ENCODE peak calls at places on chromosomes 13 and 19, in ten cellular contexts. D is naive thymus-derived CD4-positive, alpha-beta T cell; V is dorsolateral prefrontal cortex; X is heart right ventricle; B is right lobe of liver; O is pancreas; Z is mucosa of descending colon; U is testis; N is kidney; T is bronchial epithelial cell. M is an unnamed sample.

GRCh38 chr19:42150353-42150752 is 18.1 kb upstream of the POU2F2 start:
- DNase-seq in O (peak), V (no peak), T (no peak), B (no peak), D (no peak), X (no peak), Z (no peak), U (no peak), N (no peak), M (no peak)

GRCh38 chr13:73656863-73657262 is 477.3 kb downstream of the KLF12 start:
- DNase-seq in D (no peak), U (no peak), T (peak), O (no peak), V (no peak), B (no peak), X (no peak), N (no peak), Z (no peak), M (no peak)

GRCh38 chr19:49447485-49448431 is 3.9 kb downstream of the PIH1D1 start:
- DNase-seq in T (no peak), X (peak), V (no peak), Z (peak), N (no peak), D (no peak), O (peak), U (peak), B (no peak), M (no peak)

GRCh38 chr13:106314417-106314816 is 221.0 kb downstream of the EFNB2 start:
- DNase-seq in Z (no peak), V (no peak), O (no peak), U (no peak), T (no peak), D (no peak), B (no peak), X (no peak), N (no peak), M (no peak)

GRCh38 chr19:49988433-49988832 is 27.5 kb upstream of the SIGLEC11 start:
- DNase-seq in U (no peak), Z (no peak), O (peak), B (no peak), X (no peak), N (no peak), D (no peak), T (peak), V (no peak), M (peak)

GRCh38 chr13:78326608-78327007 is 276.7 kb downstream of the POU4F1 start:
- DNase-seq in T (peak), Z (no peak), O (no peak), D (no peak), N (no peak), V (no peak), X (no peak), U (no peak), B (no peak), M (no peak)

GRCh38 chr13:40191186-40191980 is 475.1 kb downstream of the FOXO1 start:
- DNase-seq in X (no peak), U (no peak), Z (no peak), D (no peak), T (no peak), O (no peak), N (no peak), V (no peak), B (no peak), M (peak)

GRCh38 chr13:32585625-32586021 is 629 bp upstream of the PDS5B start:
- DNase-seq in Z (peak), O (no peak), X (no peak), D (peak), V (peak), B (peak), N (no peak), U (no peak), T (no peak), M (no peak)

GRCh38 chr13:46403851-46404731 is 17.0 kb upstream of the RUBCNL start:
- DNase-seq in T (no peak), O (no peak), B (no peak), N (no peak), X (no peak), Z (no peak), U (no peak), V (no peak), D (no peak), M (no peak)

GRCh38 chr19:50486823-50487515 is 10.3 kb upstream of the GARIN5A start:
- DNase-seq in V (no peak), O (no peak), Z (no peak), D (no peak), X (no peak), N (peak), T (peak), U (peak), B (no peak), M (peak)

GRCh38 chr13:45393941-45394570 is 24.1 kb downstream of the SLC25A30 start:
- DNase-seq in B (no peak), U (peak), X (no peak), O (no peak), D (no peak), T (peak), V (peak), N (no peak), Z (no peak), M (peak)

GRCh38 chr19:38942471-38943181 is 11.9 kb downstream of the MRPS12 start:
- DNase-seq in N (peak), B (peak), V (no peak), X (no peak), T (no peak), U (no peak), D (no peak), Z (no peak), O (no peak), M (no peak)

GRCh38 chr13:43661321-43661720 is 125.5 kb downstream of the ENOX1 start:
- DNase-seq in T (no peak), N (no peak), O (no peak), U (no peak), B (no peak), V (no peak), Z (no peak), D (no peak), X (no peak), M (no peak)

GRCh38 chr19:6475321-6476108 is 6.1 kb downstream of the DENND1C start:
- DNase-seq in N (no peak), U (no peak), T (no peak), O (peak), B (no peak), X (no peak), Z (peak), V (no peak), D (no peak), M (no peak)

GRCh38 chr13:113029487-113030258 is 60.7 kb downstream of the MCF2L start:
- DNase-seq in O (peak), X (peak), Z (peak), U (peak), B (peak), D (peak), N (peak), T (no peak), V (peak), M (peak)

GRCh38 chr19:46297700-46298476 is 1.0 kb downstream of the HIF3A start:
- DNase-seq in B (no peak), N (peak), D (no peak), V (peak), O (peak), Z (peak), T (no peak), U (peak), X (peak), M (peak)
- H3K4me3 ChIP-seq in B (no peak), N (peak), D (no peak), V (peak), O (no peak), Z (no peak), T (no peak), U (peak), X (peak), M (peak)

GRCh38 chr19:35743640-35744306 is 1.4 kb downstream of the U2AF1L4 start:
- DNase-seq in N (peak), B (no peak), Z (no peak), D (no peak), X (no peak), V (no peak), U (no peak), O (no peak), T (no peak), M (no peak)
- H3K4me3 ChIP-seq in N (no peak), B (no peak), Z (no peak), D (peak), X (peak), V (no peak), U (no peak), O (no peak), T (no peak), M (no peak)

GRCh38 chr19:4405977-4406376 is 3.5 kb downstream of the CHAF1A start:
- DNase-seq in Z (no peak), N (no peak), U (no peak), T (no peak), B (no peak), X (no peak), O (no peak), V (no peak), D (no peak), M (no peak)

GRCh38 chr19:4403005-4403761 is 743 bp downstream of the CHAF1A start:
- DNase-seq in Z (no peak), X (no peak), O (peak), T (no peak), D (no peak), B (no peak), N (no peak), U (no peak), V (no peak), M (no peak)

GRCh38 chr19:4402171-4403004 is at the start of gene CHAF1A:
- DNase-seq in O (peak), X (peak), T (peak), U (peak), Z (peak), N (peak), B (peak), D (peak), V (peak), M (peak)

GRCh38 chr19:4409123-4409933 is 6.9 kb downstream of the CHAF1A start:
- DNase-seq in U (no peak), Z (no peak), V (no peak), O (no peak), B (no peak), T (no peak), N (no peak), D (no peak), X (no peak), M (no peak)

DNA sequence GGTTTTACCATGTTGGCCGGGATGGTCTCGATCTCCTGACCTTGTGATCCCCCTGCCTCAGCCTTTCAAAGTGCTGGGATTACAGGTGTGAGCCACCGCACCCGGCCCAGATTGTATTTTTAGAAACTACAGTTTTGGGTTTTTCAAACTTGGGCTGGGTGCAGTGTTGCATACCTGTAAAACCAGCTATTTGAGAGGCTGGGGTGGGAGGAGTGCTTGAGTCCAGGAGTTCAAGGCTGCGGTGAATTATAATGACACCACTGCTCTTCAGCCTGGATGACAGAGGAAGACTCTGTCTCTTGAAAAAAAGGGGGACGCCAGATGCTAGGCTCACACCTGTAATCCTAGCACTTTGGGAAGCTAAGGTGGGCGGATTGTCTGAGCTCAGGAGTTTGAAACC is 4.2 kb downstream of the CHAF1A start:
- DNase-seq in B (no peak), O (no peak), V (no peak), X (no peak), N (no peak), D (no peak), T (no peak), U (no peak), Z (no peak), M (no peak)
- H3K4me3 ChIP-seq in B (no peak), O (no peak), V (no peak), X (no peak), N (no peak), D (no peak), T (no peak), U (no peak), Z (no peak), M (no peak)

GRCh38 chr13:24254151-24254810 is 55.1 kb upstream of the C1QTNF9 start:
- DNase-seq in U (no peak), Z (no peak), T (no peak), V (no peak), X (no peak), N (no peak), B (no peak), D (peak), O (no peak), M (peak)
- H3K4me3 ChIP-seq in U (no peak), Z (no peak), T (no peak), V (no peak), X (no peak), N (no peak), B (no peak), D (peak), O (no peak), M (no peak)

DNA sequence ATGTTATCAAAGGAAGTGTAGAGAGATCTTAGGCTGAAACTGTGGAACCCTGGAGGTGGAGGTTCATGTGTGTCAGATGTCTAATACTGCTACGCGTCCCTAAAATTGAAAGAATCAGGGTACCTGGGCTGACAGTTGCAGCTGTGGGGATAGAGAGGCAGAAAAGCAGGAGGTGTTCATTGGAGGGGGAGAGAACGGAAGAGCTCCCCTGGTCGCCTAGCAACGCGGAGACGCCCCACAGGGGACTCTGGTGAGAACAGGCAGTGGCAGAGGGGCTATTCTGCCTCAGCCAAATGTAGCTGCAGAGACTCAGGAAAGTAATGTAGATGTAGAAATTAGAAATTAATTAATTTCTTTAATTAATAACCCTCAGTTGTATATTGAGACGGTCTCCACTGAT is 10.1 kb upstream of the ZNF835 start:
- DNase-seq in D (no peak), V (peak), T (no peak), X (no peak), Z (no peak), N (no peak), U (no peak), B (no peak), O (no peak), M (no peak)
- H3K4me3 ChIP-seq in D (no peak), V (no peak), T (no peak), X (no peak), Z (no peak), N (no peak), U (no peak), B (no peak), O (no peak), M (no peak)